ENCODE peak calls at places on chromosomes 2 and 18, in six cellular contexts. One of them, this sample, is unnamed. For H3K4me1, the result is how much of the 10 kb centered on the place peaks cover.

GRCh38 chr2:48175254-48175653 is 269.0 kb upstream of the FBXO11 start:
- DNase-seq in stomach: no peak
- DNase-seq in transverse colon: no peak
- DNase-seq in IMR-90: peak
- DNase-seq in adrenal gland: no peak
- DNase-seq in esophagus squamous epithelium: no peak
- DNase-seq in this sample: no peak

GRCh38 chr2:221467610-221468009 is 104.5 kb downstream of the EPHA4 start:
- DNase-seq in stomach: no peak
- DNase-seq in transverse colon: no peak
- DNase-seq in IMR-90: peak
- DNase-seq in adrenal gland: no peak
- DNase-seq in esophagus squamous epithelium: no peak
- DNase-seq in this sample: no peak

GRCh38 chr2:64904405-64905329 is 84.5 kb upstream of the SLC1A4 start:
- DNase-seq in stomach: no peak
- DNase-seq in transverse colon: no peak
- DNase-seq in IMR-90: no peak
- DNase-seq in adrenal gland: no peak
- DNase-seq in esophagus squamous epithelium: no peak
- DNase-seq in this sample: no peak

GRCh38 chr2:4866198-4866597 is 826.0 kb upstream of the SOX11 start:
- DNase-seq in stomach: no peak
- DNase-seq in transverse colon: no peak
- DNase-seq in IMR-90: no peak
- DNase-seq in adrenal gland: no peak
- DNase-seq in esophagus squamous epithelium: no peak
- DNase-seq in this sample: no peak

GRCh38 chr2:2586961-2587360 is 255.9 kb upstream of the MYT1L start:
- DNase-seq in stomach: no peak
- DNase-seq in transverse colon: no peak
- DNase-seq in IMR-90: no peak
- DNase-seq in adrenal gland: no peak
- DNase-seq in esophagus squamous epithelium: no peak
- DNase-seq in this sample: no peak

GRCh38 chr2:241772063-241772499 is 4.5 kb upstream of the GAL3ST2 start:
- DNase-seq in stomach: no peak
- DNase-seq in transverse colon: no peak
- DNase-seq in IMR-90: no peak
- DNase-seq in adrenal gland: peak
- DNase-seq in esophagus squamous epithelium: no peak
- DNase-seq in this sample: no peak

GRCh38 chr18:69958422-69958821 is 10.7 kb upstream of the CD226 start:
- DNase-seq in stomach: no peak
- DNase-seq in transverse colon: no peak
- DNase-seq in IMR-90: no peak
- DNase-seq in adrenal gland: no peak
- DNase-seq in esophagus squamous epithelium: no peak
- DNase-seq in this sample: no peak

GRCh38 chr18:28802546-28802945 is 625.6 kb upstream of the CDH2 start:
- DNase-seq in stomach: no peak
- DNase-seq in transverse colon: no peak
- DNase-seq in IMR-90: peak
- DNase-seq in adrenal gland: no peak
- DNase-seq in esophagus squamous epithelium: no peak
- DNase-seq in this sample: no peak

GRCh38 chr2:69911985-69912563 is 2.8 kb upstream of the MXD1 start:
- DNase-seq in stomach: no peak
- DNase-seq in transverse colon: no peak
- DNase-seq in IMR-90: peak
- DNase-seq in adrenal gland: no peak
- DNase-seq in esophagus squamous epithelium: no peak
- DNase-seq in this sample: no peak

GRCh38 chr2:150101947-150102346 is 385.5 kb downstream of the RND3 start:
- DNase-seq in stomach: no peak
- DNase-seq in transverse colon: no peak
- DNase-seq in IMR-90: peak
- DNase-seq in adrenal gland: no peak
- DNase-seq in esophagus squamous epithelium: no peak
- DNase-seq in this sample: no peak

GRCh38 chr2:115976916-115977315 is 1534.5 kb downstream of the DPP10 start:
- DNase-seq in stomach: no peak
- DNase-seq in transverse colon: no peak
- DNase-seq in IMR-90: no peak
- DNase-seq in adrenal gland: no peak
- DNase-seq in esophagus squamous epithelium: no peak
- DNase-seq in this sample: no peak

GRCh38 chr18:48488388-48488850 is 50.4 kb upstream of the CTIF start:
- DNase-seq in stomach: peak
- DNase-seq in transverse colon: peak
- DNase-seq in IMR-90: peak
- DNase-seq in adrenal gland: peak
- DNase-seq in esophagus squamous epithelium: no peak
- DNase-seq in this sample: no peak

GRCh38 chr2:206512999-206513398 is 69.7 kb downstream of the ADAM23 start:
- DNase-seq in stomach: no peak
- DNase-seq in transverse colon: no peak
- DNase-seq in IMR-90: no peak
- DNase-seq in adrenal gland: no peak
- DNase-seq in esophagus squamous epithelium: no peak
- DNase-seq in this sample: no peak

GRCh38 chr18:9866627-9867453 is 18.9 kb upstream of the TXNDC2 start:
- DNase-seq in stomach: no peak
- DNase-seq in transverse colon: no peak
- DNase-seq in IMR-90: no peak
- DNase-seq in adrenal gland: no peak
- DNase-seq in esophagus squamous epithelium: no peak
- DNase-seq in this sample: no peak
- H3K4me1 ChIP-seq in stomach: under half
- H3K4me1 ChIP-seq in transverse colon: under half
- H3K4me1 ChIP-seq in IMR-90: under half
- H3K4me1 ChIP-seq in adrenal gland: under half
- H3K4me1 ChIP-seq in esophagus squamous epithelium: under half
- H3K4me1 ChIP-seq in this sample: under half

GRCh38 chr2:128235581-128235980 is 83.1 kb downstream of the HS6ST1 start:
- DNase-seq in stomach: no peak
- DNase-seq in transverse colon: no peak
- DNase-seq in IMR-90: no peak
- DNase-seq in adrenal gland: no peak
- DNase-seq in esophagus squamous epithelium: no peak
- DNase-seq in this sample: no peak

GRCh38 chr2:128234613-128235012 is 84.1 kb downstream of the HS6ST1 start:
- DNase-seq in stomach: no peak
- DNase-seq in transverse colon: no peak
- DNase-seq in IMR-90: no peak
- DNase-seq in adrenal gland: no peak
- DNase-seq in esophagus squamous epithelium: no peak
- DNase-seq in this sample: no peak

GRCh38 chr2:128236491-128237035 is 82.1 kb downstream of the HS6ST1 start:
- DNase-seq in stomach: no peak
- DNase-seq in transverse colon: no peak
- DNase-seq in IMR-90: peak
- DNase-seq in adrenal gland: peak
- DNase-seq in esophagus squamous epithelium: no peak
- DNase-seq in this sample: no peak

GRCh38 chr2:128233790-128234395 is 84.8 kb downstream of the HS6ST1 start:
- DNase-seq in stomach: no peak
- DNase-seq in transverse colon: no peak
- DNase-seq in IMR-90: no peak
- DNase-seq in adrenal gland: no peak
- DNase-seq in esophagus squamous epithelium: no peak
- DNase-seq in this sample: no peak

DNA sequence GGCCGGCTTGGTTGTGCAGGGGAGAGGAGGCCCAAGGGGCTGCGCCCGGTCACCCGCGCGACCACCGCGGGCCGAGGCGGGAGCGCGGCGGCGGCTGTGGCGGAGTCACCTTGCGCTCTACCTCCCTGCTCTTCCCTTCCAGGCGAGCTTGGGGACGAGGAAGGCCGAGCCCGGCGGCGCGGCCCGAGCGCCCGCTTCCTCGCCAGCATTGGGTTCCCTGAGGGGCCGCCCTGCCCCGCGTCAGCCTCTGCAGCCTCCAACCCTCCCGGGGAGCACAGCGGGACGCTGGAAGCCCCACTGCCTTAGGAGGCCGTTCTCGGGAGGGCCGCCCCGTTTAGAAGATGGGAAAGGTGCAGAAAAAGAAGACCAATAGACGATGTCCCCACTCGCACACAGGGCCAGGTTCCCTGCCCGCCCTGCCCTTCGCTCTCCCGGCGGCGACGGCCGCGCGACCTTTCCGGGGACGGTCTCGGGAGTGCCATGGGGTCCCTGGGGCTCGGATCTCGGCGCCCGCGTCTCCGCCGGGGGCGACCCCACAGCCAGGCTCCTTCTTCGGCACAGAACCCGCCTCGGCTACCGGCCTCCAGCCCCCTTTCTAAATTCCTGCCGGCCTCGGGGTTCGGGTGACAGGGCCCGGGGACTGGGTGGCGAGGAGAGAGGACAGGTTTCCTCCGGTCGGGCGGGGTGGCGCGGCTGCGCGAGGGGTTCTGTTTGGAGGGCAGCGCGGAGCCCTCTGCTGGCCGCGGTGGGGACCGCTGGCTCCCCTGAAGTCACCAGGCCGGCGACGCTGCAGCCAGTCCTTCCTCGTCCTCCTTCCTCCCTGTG is 85.5 kb downstream of the HS6ST1 start:
- DNase-seq in stomach: peak
- DNase-seq in transverse colon: peak
- DNase-seq in IMR-90: peak
- DNase-seq in adrenal gland: peak
- DNase-seq in esophagus squamous epithelium: peak
- DNase-seq in this sample: peak
- TF ChIP-seq POLR2A in stomach: no peak
- TF ChIP-seq POLR2A in transverse colon: peak
- TF ChIP-seq POLR2A in IMR-90: no peak
- TF ChIP-seq POLR2A in adrenal gland: peak
- TF ChIP-seq POLR2A in esophagus squamous epithelium: no peak
- TF ChIP-seq POLR2A in this sample: no peak

GRCh38 chr2:73112913-73113633 is at the start of gene RAB11FIP5:
- DNase-seq in stomach: peak
- DNase-seq in transverse colon: peak
- DNase-seq in IMR-90: peak
- DNase-seq in adrenal gland: peak
- DNase-seq in esophagus squamous epithelium: no peak
- DNase-seq in this sample: peak

GRCh38 chr2:73111300-73112025 is 1.3 kb downstream of the RAB11FIP5 start:
- DNase-seq in stomach: peak
- DNase-seq in transverse colon: peak
- DNase-seq in IMR-90: no peak
- DNase-seq in adrenal gland: peak
- DNase-seq in esophagus squamous epithelium: no peak
- DNase-seq in this sample: peak

GRCh38 chr2:73112026-73112912 is 479 bp downstream of the RAB11FIP5 start:
- DNase-seq in stomach: peak
- DNase-seq in transverse colon: peak
- DNase-seq in IMR-90: peak
- DNase-seq in adrenal gland: peak
- DNase-seq in esophagus squamous epithelium: no peak
- DNase-seq in this sample: no peak

GRCh38 chr2:73109796-73110540 is 2.8 kb downstream of the RAB11FIP5 start:
- DNase-seq in stomach: no peak
- DNase-seq in transverse colon: no peak
- DNase-seq in IMR-90: no peak
- DNase-seq in adrenal gland: no peak
- DNase-seq in esophagus squamous epithelium: no peak
- DNase-seq in this sample: no peak

DNA sequence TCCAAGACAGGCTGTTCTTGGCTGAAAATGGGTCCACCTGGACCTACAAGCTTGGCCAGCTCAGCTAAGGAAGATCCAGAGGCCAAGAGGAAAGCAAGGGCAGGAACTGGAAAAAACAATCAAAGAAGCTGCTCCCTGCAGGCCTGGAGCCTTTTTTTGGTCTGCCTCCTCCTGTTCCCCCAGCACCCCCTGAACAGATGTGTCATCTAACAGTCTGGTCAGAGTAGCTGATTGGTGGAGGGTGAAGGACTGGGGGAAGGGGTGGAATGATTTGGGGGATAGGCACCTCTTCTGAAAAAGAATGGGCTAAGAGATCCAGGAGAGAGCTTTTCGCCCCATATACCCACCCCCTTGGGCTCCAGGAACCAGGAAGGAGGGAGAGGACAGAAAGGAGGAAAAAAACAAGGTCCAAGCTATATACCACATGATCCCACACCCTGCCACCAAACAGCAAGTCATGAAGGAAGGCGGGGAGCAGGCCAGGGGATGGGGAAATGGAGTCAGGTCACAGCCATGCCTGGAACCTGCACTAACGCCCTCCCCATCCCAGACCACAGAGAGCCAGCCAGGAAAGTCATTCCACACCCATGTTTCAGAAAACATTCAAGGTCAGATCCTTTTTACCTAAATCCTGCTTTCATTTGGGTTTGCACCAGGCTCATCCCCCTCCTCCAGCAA is 2.0 kb downstream of the RAB11FIP5 start:
- DNase-seq in stomach: no peak
- DNase-seq in transverse colon: peak
- DNase-seq in IMR-90: peak
- DNase-seq in adrenal gland: no peak
- DNase-seq in esophagus squamous epithelium: no peak
- DNase-seq in this sample: no peak
- H3K4me1 ChIP-seq in stomach: under half
- H3K4me1 ChIP-seq in transverse colon: under half
- H3K4me1 ChIP-seq in IMR-90: under half
- H3K4me1 ChIP-seq in adrenal gland: under half
- H3K4me1 ChIP-seq in esophagus squamous epithelium: under half
- H3K4me1 ChIP-seq in this sample: under half

DNA sequence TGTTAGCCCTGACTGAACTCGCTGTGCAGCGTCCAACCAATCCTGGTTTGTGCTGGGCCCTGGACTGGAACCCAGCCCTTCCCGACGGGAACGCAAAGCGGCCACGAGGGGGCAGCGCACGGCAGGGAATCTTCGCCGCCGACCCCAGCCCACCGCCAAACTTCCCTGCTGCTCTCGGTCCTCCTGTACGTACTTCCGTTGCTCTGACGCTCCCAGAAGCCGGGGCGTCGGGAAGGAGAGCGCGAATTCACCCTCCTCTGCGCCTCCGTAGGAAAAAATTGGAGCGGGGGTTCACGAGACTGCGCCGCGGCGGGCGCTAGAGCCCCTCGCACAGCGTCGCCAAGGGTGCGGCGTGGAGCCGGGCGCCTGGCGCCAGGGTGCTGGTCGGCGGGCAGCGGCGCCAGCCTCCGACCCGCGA is 948 bp upstream of the SH3RF3 start:
- DNase-seq in stomach: peak
- DNase-seq in transverse colon: peak
- DNase-seq in IMR-90: peak
- DNase-seq in adrenal gland: peak
- DNase-seq in esophagus squamous epithelium: no peak
- DNase-seq in this sample: peak
- TF ChIP-seq POLR2A in stomach: no peak
- TF ChIP-seq POLR2A in transverse colon: peak
- TF ChIP-seq POLR2A in IMR-90: peak
- TF ChIP-seq POLR2A in adrenal gland: peak
- TF ChIP-seq POLR2A in esophagus squamous epithelium: no peak
- TF ChIP-seq POLR2A in this sample: peak

This sample was measured in gastrocnemius medialis.